ENCODE peak calls at places on chromosomes 4 and X, in eight cellular contexts. C is kidney epithelial cell; B is pancreas; Q is tibial artery; J is foreskin fibroblast; O is mucosa of descending colon; P is HL-60; S is CD8-positive, alpha-beta memory T cell. T is an unnamed sample.
A peak's percentile ranks its signal among the peaks of the same experiment; 100 is the strongest.

GRCh38 chr4:19298998-19299397 is 952.7 kb upstream of the SLIT2 start:
- DNase-seq in C (no peak), B (no peak), Q (no peak), J (peak; percentile 71), O (no peak), P (no peak), S (no peak), T (no peak)

GRCh38 chr4:37754410-37755185 is 68.4 kb upstream of the RELL1 start:
- DNase-seq in C (no peak), B (no peak), Q (no peak), J (no peak), O (no peak), P (no peak), S (no peak), T (no peak)

GRCh38 chr4:26458104-26458503 is 32.2 kb downstream of the CCKAR start:
- DNase-seq in C (no peak), B (no peak), Q (no peak), J (no peak), O (no peak), P (no peak), S (no peak), T (no peak)

GRCh38 chr4:2193321-2193720 is 48.6 kb downstream of the HAUS3 start:
- DNase-seq in C (no peak), B (no peak), Q (no peak), J (no peak), O (no peak), P (no peak), S (no peak), T (no peak)

GRCh38 chrX:107117993-107118321 is 665 bp downstream of the RBM41 start:
- DNase-seq in C (no peak), B (no peak), Q (no peak), J (peak; percentile 21), O (no peak), P (no peak), S (no peak), T (no peak)

GRCh38 chrX:103404225-103405008 is 28.1 kb downstream of the BEX3 start:
- DNase-seq in C (no peak), B (peak; percentile 56), Q (peak; percentile 79), J (peak; percentile 93), O (no peak), P (no peak), S (no peak), T (peak; percentile 46)

GRCh38 chrX:107448625-107449468 is 605 bp upstream of the FRMPD3 start:
- DNase-seq in C (no peak), B (peak; percentile 60), Q (no peak), J (peak; percentile 11), O (no peak), P (no peak), S (peak; percentile 5), T (peak; percentile 55)

GRCh38 chr4:38366997-38367396 is 297.0 kb upstream of the KLF3 start:
- DNase-seq in C (no peak), B (no peak), Q (no peak), J (no peak), O (no peak), P (no peak), S (no peak), T (no peak)

GRCh38 chrX:131677655-131678628 is 134.1 kb downstream of the OR13H1 start:
- DNase-seq in C (no peak), B (peak; percentile 71), Q (no peak), J (peak; percentile 21), O (no peak), P (no peak), S (no peak), T (peak; percentile 9)

GRCh38 chr4:125316391-125316780 is 1.6 kb downstream of the FAT4 start:
- DNase-seq in C (no peak), B (no peak), Q (peak; percentile 75), J (no peak), O (peak; percentile 56), P (no peak), S (no peak), T (peak; percentile 79)

DNA sequence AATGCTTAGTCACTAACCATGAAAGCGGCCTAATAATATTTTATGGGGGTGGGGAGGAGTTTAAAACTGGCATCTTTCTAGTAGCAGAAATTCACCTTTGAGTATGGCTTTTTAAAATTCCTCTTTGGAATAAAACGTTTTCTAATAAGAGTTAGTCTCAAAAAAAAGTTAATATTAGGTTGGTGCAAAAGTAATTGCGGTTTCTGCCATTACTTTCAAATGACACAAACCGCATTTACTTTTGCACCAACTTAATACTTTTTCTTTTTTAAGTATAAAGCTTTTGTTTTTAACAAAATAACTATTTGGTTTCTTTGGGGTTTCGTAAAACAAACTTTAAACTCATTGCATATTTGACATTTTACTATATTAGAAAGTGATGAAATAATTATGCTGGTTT is 68.4 kb downstream of the FBXO8 start:
- DNase-seq in C (no peak), B (no peak), Q (no peak), J (no peak), O (no peak), P (no peak), S (no peak), T (no peak)
- H3K4me3 ChIP-seq in C (no peak overlapping the region), B (no peak overlapping the region), Q (no peak overlapping the region), J (no peak overlapping the region), O (no peak overlapping the region), P (no peak overlapping the region), S (no peak overlapping the region), T (no peak overlapping the region)

GRCh38 chrX:49172280-49172780 is 632 bp downstream of the PLP2 start:
- DNase-seq in C (no peak), B (peak; percentile 88), Q (peak; percentile 87), J (peak; percentile 85), O (peak; percentile 90), P (peak; percentile 66), S (peak; percentile 48), T (peak; percentile 75)
- H3K4me3 ChIP-seq in C (peak overlapping the region; percentile 73), B (peak overlapping the region; percentile 18), Q (peak overlapping the region; percentile 87), J (peak overlapping the region; percentile 53), O (peak overlapping the region; percentile 22), P (peak overlapping the region; percentile 61), S (peak overlapping the region; percentile 60), T (peak overlapping the region; percentile 6)

GRCh38 chr4:153207561-153207960 is 3.3 kb downstream of the TRIM2 start:
- DNase-seq in C (no peak), B (no peak), Q (no peak), J (peak; percentile 64), O (peak; percentile 66), P (no peak), S (no peak), T (peak; percentile 54)
- H3K4me3 ChIP-seq in C (no peak overlapping the region), B (no peak overlapping the region), Q (no peak overlapping the region), J (no peak overlapping the region), O (no peak overlapping the region), P (no peak overlapping the region), S (no peak overlapping the region), T (no peak overlapping the region)

GRCh38 chrX:118519411-118520205 is 24.0 kb downstream of the DOCK11 start:
- DNase-seq in C (no peak), B (no peak), Q (no peak), J (peak; percentile 63), O (no peak), P (no peak), S (no peak), T (no peak)
- H3K4me3 ChIP-seq in C (no peak overlapping the region), B (no peak overlapping the region), Q (no peak overlapping the region), J (no peak overlapping the region), O (no peak overlapping the region), P (no peak overlapping the region), S (no peak overlapping the region), T (no peak overlapping the region)

DNA sequence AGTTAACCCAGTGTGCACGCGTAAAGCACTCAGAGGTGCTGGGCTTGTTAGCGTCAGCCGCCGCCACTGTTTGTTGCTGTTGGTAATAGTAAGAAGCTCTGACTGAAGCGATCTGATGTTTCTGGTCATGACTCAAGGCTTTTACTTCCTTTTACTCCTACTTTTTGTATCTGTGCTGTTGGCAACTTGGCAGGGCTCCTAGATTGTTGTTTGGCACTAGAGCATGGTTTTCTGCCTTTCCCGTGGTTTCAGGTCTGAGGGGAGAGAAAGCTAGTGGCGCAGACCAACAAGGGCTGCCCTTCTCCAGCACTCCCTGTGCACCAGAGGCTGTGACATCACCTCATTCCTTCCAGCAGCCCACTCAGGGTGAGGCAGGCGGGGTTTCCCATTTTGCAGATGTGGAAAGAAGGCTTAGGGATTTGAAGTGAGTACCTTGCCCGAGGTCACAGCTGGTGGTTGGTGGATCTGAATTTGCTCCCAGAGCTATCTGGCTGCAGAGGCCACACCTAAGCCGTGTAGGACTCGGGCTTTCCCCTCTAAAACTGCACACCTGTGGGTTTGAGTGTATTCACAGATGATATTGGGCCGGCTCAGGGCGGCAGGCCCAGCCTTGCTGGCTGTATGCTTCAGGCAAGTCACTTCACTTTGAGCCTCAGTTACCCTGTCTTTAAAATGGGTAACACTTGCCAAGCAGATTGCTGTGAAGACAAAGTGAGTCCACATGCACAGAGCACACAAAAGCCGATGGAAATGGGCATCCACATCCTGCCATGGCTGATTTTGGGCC is 51.2 kb upstream of the TADA2B start:
- DNase-seq in C (peak; percentile 72), B (no peak), Q (no peak), J (peak; percentile 84), O (no peak), P (no peak), S (no peak), T (peak; percentile 59)
- H3K4me3 ChIP-seq in C (no peak overlapping the region), B (no peak overlapping the region), Q (no peak overlapping the region), J (no peak overlapping the region), O (no peak overlapping the region), P (no peak overlapping the region), S (no peak overlapping the region), T (no peak overlapping the region)

DNA sequence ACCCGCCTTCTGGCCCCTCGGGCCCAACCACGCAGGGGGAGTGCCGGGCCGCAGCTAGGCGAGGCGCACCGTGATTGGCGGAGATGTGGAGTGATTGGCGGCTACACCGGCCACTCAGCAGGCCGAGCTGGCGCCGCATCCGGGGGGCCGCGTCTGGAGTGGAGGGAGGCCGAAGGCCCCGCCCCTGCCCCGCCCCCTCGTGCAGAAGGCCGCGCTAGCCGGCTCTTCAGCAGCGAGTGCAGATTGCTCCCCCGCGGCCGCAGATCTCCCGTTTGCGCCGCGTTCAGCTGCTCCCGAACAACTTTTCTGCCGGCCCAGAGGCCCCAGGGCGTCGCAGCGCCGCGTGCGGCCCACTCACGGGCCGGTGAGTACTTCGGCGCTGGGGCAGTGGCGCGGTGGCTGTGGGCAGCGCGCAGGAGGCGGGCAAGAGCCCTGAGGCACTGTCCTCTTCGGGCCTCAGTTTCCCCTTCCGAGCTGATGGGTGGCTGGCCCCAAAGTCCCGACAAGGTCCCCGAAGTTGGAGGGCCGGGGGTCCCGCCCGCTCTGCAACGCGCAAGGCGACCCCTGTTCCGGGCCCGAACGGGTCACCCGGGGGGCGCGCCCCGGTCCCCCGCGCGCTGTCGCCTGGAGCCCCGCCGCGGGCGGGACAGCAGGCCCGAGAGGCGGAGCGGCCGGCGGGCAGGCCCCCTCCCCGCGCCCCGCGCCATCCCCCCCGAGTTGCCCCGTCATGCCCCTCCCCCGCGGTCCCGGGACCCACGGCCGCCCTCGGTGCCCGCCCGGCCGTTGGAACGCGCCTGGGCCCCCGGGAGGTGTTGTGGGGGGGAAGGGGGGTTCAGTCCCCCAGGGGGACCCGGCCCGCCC is at the start of gene WFS1:
- DNase-seq in C (peak; percentile 80), B (peak; percentile 100), Q (peak; percentile 100), J (peak; percentile 100), O (peak; percentile 98), P (no peak), S (peak; percentile 96), T (peak; percentile 99)
- H3K4me3 ChIP-seq in C (peak within 1 kb of the TSS; percentile 78), B (peak within 1 kb of the TSS; percentile 100), Q (peak within 1 kb of the TSS; percentile 83), J (peak within 1 kb of the TSS; percentile 87), O (peak within 1 kb of the TSS; percentile 74), P (no peak within 1 kb of the TSS), S (peak within 1 kb of the TSS; percentile 67), T (peak within 1 kb of the TSS; percentile 81)

GRCh38 chrX:118536687-118537461 is 41.3 kb downstream of the DOCK11 start:
- DNase-seq in C (no peak), B (no peak), Q (no peak), J (peak; percentile 50), O (no peak), P (no peak), S (peak; percentile 25), T (peak; percentile 51)
- H3K4me3 ChIP-seq in C (no peak overlapping the region), B (no peak overlapping the region), Q (no peak overlapping the region), J (no peak overlapping the region), O (no peak overlapping the region), P (no peak overlapping the region), S (peak overlapping the region; percentile 38), T (no peak overlapping the region)

T was measured in thyroid gland.